ENCODE peak calls at places on chromosomes 7 and 10, in seven cellular contexts. One of them, this sample, is unnamed.

GRCh38 chr10:71188201-71188600 is 24.2 kb upstream of the UNC5B start:
- DNase-seq in GM10248: no peak
- DNase-seq in cerebellar cortex: no peak
- DNase-seq in NCI-H1092 treated with DMSO at 0.1 percent for 48 hours: no peak
- DNase-seq in GM12891: no peak
- DNase-seq in dorsolateral prefrontal cortex: peak
- DNase-seq in GM04504: no peak
- DNase-seq in this sample: no peak

GRCh38 chr10:30999084-30999712 is 32.5 kb downstream of the ZNF438 start:
- DNase-seq in GM10248: no peak
- DNase-seq in dorsolateral prefrontal cortex: no peak
- DNase-seq in GM12891: no peak
- DNase-seq in cerebellar cortex: no peak
- DNase-seq in NCI-H1092 treated with DMSO at 0.1 percent for 48 hours: no peak
- DNase-seq in GM04504: no peak
- DNase-seq in this sample: no peak

GRCh38 chr10:95756061-95756751 is at the start of gene ENTPD1:
- DNase-seq in GM10248: peak
- DNase-seq in GM04504: no peak
- DNase-seq in NCI-H1092 treated with DMSO at 0.1 percent for 48 hours: no peak
- DNase-seq in cerebellar cortex: peak
- DNase-seq in GM12891: no peak
- DNase-seq in dorsolateral prefrontal cortex: peak
- DNase-seq in this sample: peak

GRCh38 chr7:2814682-2815522 is 29.2 kb downstream of the GNA12 start:
- DNase-seq in dorsolateral prefrontal cortex: no peak
- DNase-seq in GM12891: no peak
- DNase-seq in GM10248: no peak
- DNase-seq in NCI-H1092 treated with DMSO at 0.1 percent for 48 hours: no peak
- DNase-seq in cerebellar cortex: no peak
- DNase-seq in GM04504: no peak
- DNase-seq in this sample: no peak

GRCh38 chr7:93249749-93250148 is 17.6 kb downstream of the VPS50 start:
- DNase-seq in GM04504: no peak
- DNase-seq in dorsolateral prefrontal cortex: no peak
- DNase-seq in cerebellar cortex: no peak
- DNase-seq in GM10248: no peak
- DNase-seq in NCI-H1092 treated with DMSO at 0.1 percent for 48 hours: no peak
- DNase-seq in GM12891: no peak
- DNase-seq in this sample: no peak

GRCh38 chr10:110706690-110707098 is 62.6 kb downstream of the RBM20 start:
- DNase-seq in cerebellar cortex: no peak
- DNase-seq in dorsolateral prefrontal cortex: no peak
- DNase-seq in NCI-H1092 treated with DMSO at 0.1 percent for 48 hours: no peak
- DNase-seq in GM04504: peak
- DNase-seq in GM10248: no peak
- DNase-seq in GM12891: no peak
- DNase-seq in this sample: no peak

GRCh38 chr10:116960066-116960465 is 44.9 kb downstream of the SHTN1 start:
- DNase-seq in NCI-H1092 treated with DMSO at 0.1 percent for 48 hours: no peak
- DNase-seq in GM12891: no peak
- DNase-seq in GM10248: no peak
- DNase-seq in dorsolateral prefrontal cortex: no peak
- DNase-seq in cerebellar cortex: no peak
- DNase-seq in GM04504: no peak
- DNase-seq in this sample: no peak

GRCh38 chr7:151808296-151809155 is 68.4 kb downstream of the PRKAG2 start:
- DNase-seq in GM10248: no peak
- DNase-seq in GM12891: no peak
- DNase-seq in GM04504: no peak
- DNase-seq in dorsolateral prefrontal cortex: no peak
- DNase-seq in cerebellar cortex: peak
- DNase-seq in NCI-H1092 treated with DMSO at 0.1 percent for 48 hours: peak
- DNase-seq in this sample: no peak

GRCh38 chr7:14902589-14902963 is at the start of gene DGKB:
- DNase-seq in cerebellar cortex: peak
- DNase-seq in GM10248: no peak
- DNase-seq in dorsolateral prefrontal cortex: peak
- DNase-seq in NCI-H1092 treated with DMSO at 0.1 percent for 48 hours: peak
- DNase-seq in GM12891: no peak
- DNase-seq in GM04504: peak
- DNase-seq in this sample: no peak

GRCh38 chr10:119313645-119314044 is 106.3 kb downstream of the GRK5 start:
- DNase-seq in GM12891: no peak
- DNase-seq in GM10248: peak
- DNase-seq in GM04504: no peak
- DNase-seq in cerebellar cortex: no peak
- DNase-seq in dorsolateral prefrontal cortex: no peak
- DNase-seq in NCI-H1092 treated with DMSO at 0.1 percent for 48 hours: no peak
- DNase-seq in this sample: no peak

GRCh38 chr7:50335795-50336754 is 31.6 kb downstream of the IKZF1 start:
- DNase-seq in GM04504: no peak
- DNase-seq in GM10248: no peak
- DNase-seq in dorsolateral prefrontal cortex: no peak
- DNase-seq in cerebellar cortex: no peak
- DNase-seq in GM12891: no peak
- DNase-seq in NCI-H1092 treated with DMSO at 0.1 percent for 48 hours: no peak
- DNase-seq in this sample: no peak

GRCh38 chr7:68865351-68865885 is 732.9 kb upstream of the AUTS2 start:
- DNase-seq in cerebellar cortex: no peak
- DNase-seq in GM04504: no peak
- DNase-seq in GM12891: no peak
- DNase-seq in NCI-H1092 treated with DMSO at 0.1 percent for 48 hours: no peak
- DNase-seq in dorsolateral prefrontal cortex: no peak
- DNase-seq in GM10248: no peak
- DNase-seq in this sample: no peak

GRCh38 chr10:49700997-49701396 is 21.5 kb downstream of the C10orf53 start:
- DNase-seq in GM12891: no peak
- DNase-seq in dorsolateral prefrontal cortex: no peak
- DNase-seq in cerebellar cortex: no peak
- DNase-seq in GM10248: no peak
- DNase-seq in GM04504: no peak
- DNase-seq in NCI-H1092 treated with DMSO at 0.1 percent for 48 hours: peak
- DNase-seq in this sample: no peak

GRCh38 chr10:21600804-21601512 is 66.9 kb downstream of the MLLT10 start:
- DNase-seq in dorsolateral prefrontal cortex: no peak
- DNase-seq in NCI-H1092 treated with DMSO at 0.1 percent for 48 hours: no peak
- DNase-seq in GM04504: no peak
- DNase-seq in GM12891: no peak
- DNase-seq in cerebellar cortex: no peak
- DNase-seq in GM10248: no peak
- DNase-seq in this sample: no peak

GRCh38 chr7:115005241-115005640 is 83.3 kb downstream of the MDFIC start:
- DNase-seq in dorsolateral prefrontal cortex: no peak
- DNase-seq in cerebellar cortex: no peak
- DNase-seq in GM12891: no peak
- DNase-seq in GM10248: no peak
- DNase-seq in NCI-H1092 treated with DMSO at 0.1 percent for 48 hours: no peak
- DNase-seq in GM04504: no peak
- DNase-seq in this sample: no peak

GRCh38 chr7:83005410-83005809 is 157.3 kb downstream of the PCLO start:
- DNase-seq in GM12891: no peak
- DNase-seq in cerebellar cortex: no peak
- DNase-seq in NCI-H1092 treated with DMSO at 0.1 percent for 48 hours: no peak
- DNase-seq in dorsolateral prefrontal cortex: no peak
- DNase-seq in GM04504: no peak
- DNase-seq in GM10248: no peak
- DNase-seq in this sample: no peak

GRCh38 chr7:30179016-30179436 is 44.2 kb downstream of the MTURN start:
- DNase-seq in GM04504: no peak
- DNase-seq in cerebellar cortex: no peak
- DNase-seq in dorsolateral prefrontal cortex: no peak
- DNase-seq in GM10248: peak
- DNase-seq in GM12891: peak
- DNase-seq in NCI-H1092 treated with DMSO at 0.1 percent for 48 hours: no peak
- DNase-seq in this sample: peak

GRCh38 chr10:128929905-128930304 is 537.1 kb upstream of the MGMT start:
- DNase-seq in NCI-H1092 treated with DMSO at 0.1 percent for 48 hours: no peak
- DNase-seq in dorsolateral prefrontal cortex: no peak
- DNase-seq in cerebellar cortex: no peak
- DNase-seq in GM12891: no peak
- DNase-seq in GM04504: no peak
- DNase-seq in GM10248: no peak
- DNase-seq in this sample: no peak